ENCODE peak calls at places on chromosomes 4 and X, in eight cellular contexts. M is HFF-Myc, V is kidney epithelial cell, T is Panc1, H is thoracic aorta, I is pancreas, G is endothelial cell of umbilical vein, O is MM.1S. C is an unnamed sample.
A peak's percentile ranks its signal among the peaks of the same experiment; 100 is the strongest.

GRCh38 chrX:10512258-10512657 is 108.1 kb downstream of the MID1 start:
- DNase-seq in M (no peak), G (peak; percentile 74), T (no peak), V (peak; percentile 52), I (no peak), O (no peak), H (no peak), C (no peak)

GRCh38 chr4:98539741-98540140 is 118.7 kb downstream of the TSPAN5 start:
- DNase-seq in I (no peak), H (no peak), G (no peak), M (no peak), T (no peak), V (no peak), O (no peak), C (no peak)

GRCh38 chr4:140330311-140330900 is 43.0 kb upstream of the SCOC start:
- DNase-seq in V (no peak), I (no peak), O (peak; percentile 44), H (no peak), T (no peak), M (peak; percentile 21), G (peak; percentile 58), C (no peak)

GRCh38 chrX:71253253-71254091 is 468 bp downstream of the ZMYM3 start:
- DNase-seq in T (no peak), I (peak; percentile 30), V (no peak), O (peak; percentile 38), M (no peak), H (no peak), G (peak; percentile 58), C (no peak)

GRCh38 chr4:29900336-29900735 is 819.8 kb upstream of the PCDH7 start:
- DNase-seq in O (no peak), V (no peak), G (no peak), I (no peak), H (no peak), T (no peak), M (no peak), C (no peak)

GRCh38 chr4:96035727-96036126 is 195.8 kb downstream of the PDHA2 start:
- DNase-seq in V (no peak), I (no peak), O (peak; percentile 27), T (no peak), H (no peak), M (no peak), G (peak; percentile 49), C (no peak)

GRCh38 chrX:12741416-12741815 is 49.8 kb upstream of the PRPS2 start:
- DNase-seq in G (no peak), O (no peak), T (no peak), M (no peak), I (no peak), H (no peak), V (no peak), C (no peak)

GRCh38 chrX:123422875-123423274 is 238.8 kb downstream of the GRIA3 start:
- DNase-seq in M (no peak), O (peak; percentile 18), I (no peak), T (peak; percentile 8), G (peak; percentile 1), H (no peak), V (no peak), C (no peak)

GRCh38 chrX:6683353-6683752 is 148.4 kb upstream of the VCX3A start:
- DNase-seq in M (no peak), I (no peak), G (no peak), O (no peak), T (no peak), V (no peak), H (no peak), C (no peak)

GRCh38 chr4:156771171-156771837 is 200.3 kb downstream of the PDGFC start:
- DNase-seq in M (peak; percentile 92), H (peak; percentile 8), V (peak; percentile 55), T (no peak), G (peak; percentile 88), I (peak; percentile 47), O (peak; percentile 20), C (no peak)

GRCh38 chrX:98405376-98405775 is 1521.7 kb downstream of the RPA4 start:
- DNase-seq in M (no peak), V (no peak), T (no peak), I (no peak), O (no peak), H (no peak), G (no peak), C (no peak)

GRCh38 chr4:47084795-47085194 is 53.4 kb downstream of the GABRB1 start:
- DNase-seq in O (no peak), I (no peak), H (no peak), M (no peak), G (no peak), V (no peak), T (no peak), C (no peak)

GRCh38 chr4:98653890-98654867 is 4.2 kb downstream of the TSPAN5 start:
- DNase-seq in M (peak; percentile 97), V (no peak), O (no peak), T (no peak), G (peak; percentile 83), H (no peak), I (no peak), C (peak; percentile 91)

GRCh38 chr4:142404191-142404611 is 441.9 kb downstream of the INPP4B start:
- DNase-seq in I (no peak), O (no peak), H (peak; percentile 3), G (peak; percentile 90), V (no peak), T (no peak), M (no peak), C (no peak)
- H3K4me3 ChIP-seq in I (no peak overlapping the region), O (no peak overlapping the region), H (peak overlapping the region; percentile 81), G (peak overlapping the region; percentile 57), V (peak overlapping the region; percentile 22), T (peak overlapping the region; percentile 18), M (peak overlapping the region; percentile 54), C (peak overlapping the region; percentile 66)

DNA sequence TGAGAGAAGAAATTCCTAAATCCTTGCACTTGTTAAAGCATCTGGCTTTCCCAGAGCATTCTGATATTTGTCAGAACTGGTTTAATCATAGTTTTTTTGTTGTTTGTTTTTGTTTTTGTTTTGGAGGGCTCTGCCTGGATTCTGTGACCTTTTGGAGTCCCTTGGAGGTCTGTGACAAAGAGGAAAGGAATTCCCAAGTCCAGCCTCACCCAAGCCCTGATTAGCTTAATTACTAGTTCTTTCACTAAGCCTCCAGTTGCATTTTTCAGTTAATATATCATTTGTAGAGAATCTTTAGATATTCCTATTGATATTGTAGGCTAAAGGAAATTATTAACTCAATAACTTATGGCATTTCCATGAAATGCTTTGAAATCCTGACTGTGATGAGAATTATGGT is 689 bp downstream of the ACE2 start:
- DNase-seq in G (no peak), T (no peak), M (no peak), O (no peak), H (no peak), V (no peak), I (no peak), C (no peak)
- TF ChIP-seq CTCF in G (no peak), T (no peak), M (no peak), O (no peak), H (no peak), V (no peak), I (no peak), C (no peak)

GRCh38 chrX:15947648-15948317 is 93.2 kb upstream of the AP1S2 start:
- DNase-seq in G (peak; percentile 45), T (no peak), M (peak; percentile 38), V (no peak), I (no peak), H (no peak), O (no peak), C (peak; percentile 8)

GRCh38 chrX:15943393-15943792 is 88.8 kb upstream of the AP1S2 start:
- DNase-seq in V (no peak), G (no peak), I (no peak), O (no peak), H (no peak), T (no peak), M (no peak), C (no peak)

GRCh38 chrX:15942307-15942706 is 87.7 kb upstream of the AP1S2 start:
- DNase-seq in G (no peak), H (no peak), T (no peak), M (no peak), I (no peak), V (no peak), O (no peak), C (no peak)

GRCh38 chrX:15948318-15948660 is 93.7 kb upstream of the AP1S2 start:
- DNase-seq in I (no peak), V (no peak), G (no peak), T (no peak), H (no peak), M (no peak), O (no peak), C (no peak)

DNA sequence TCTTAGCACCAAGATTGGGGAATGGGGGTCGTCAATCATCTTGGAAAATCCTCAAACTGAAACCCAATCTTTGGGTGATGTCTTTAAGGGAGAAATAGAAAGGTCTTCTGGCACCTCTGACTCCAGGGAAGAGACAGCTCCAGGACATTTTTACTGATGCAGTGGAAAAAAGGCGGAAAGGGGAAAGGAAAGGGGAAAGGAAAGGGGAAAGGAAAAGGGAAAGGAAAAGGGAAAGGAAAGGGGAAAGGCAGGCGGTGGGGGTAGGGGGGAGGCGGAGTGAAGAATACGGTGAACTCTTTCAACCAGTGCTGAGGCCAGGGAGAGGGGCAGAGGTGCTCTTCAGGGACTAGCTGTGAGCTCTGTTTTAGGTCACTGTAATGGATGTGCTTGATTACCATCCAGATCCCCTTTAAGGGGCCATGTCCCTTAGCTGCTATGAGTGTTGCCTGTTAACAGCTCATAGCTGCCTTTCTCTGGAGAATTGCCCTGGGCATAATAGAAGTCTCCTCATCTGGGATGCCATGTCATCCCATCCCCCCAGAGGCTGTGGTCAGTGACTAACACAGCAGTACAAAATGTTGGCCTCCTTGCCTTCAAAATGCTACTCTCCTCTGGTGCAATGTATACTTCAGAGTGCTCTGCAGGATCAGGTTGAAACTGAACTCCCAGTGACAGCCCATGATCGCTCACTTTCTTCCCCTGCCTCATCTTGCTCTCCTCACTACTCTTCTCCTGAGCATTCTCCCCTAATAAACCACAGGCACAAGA is 92.4 kb upstream of the AP1S2 start:
- DNase-seq in G (no peak), I (no peak), T (no peak), O (no peak), H (no peak), M (peak; percentile 54), V (peak; percentile 75), C (peak; percentile 44)
- H3K4me3 ChIP-seq in G (no peak overlapping the region), I (no peak overlapping the region), T (no peak overlapping the region), O (no peak overlapping the region), H (no peak overlapping the region), M (no peak overlapping the region), V (no peak overlapping the region), C (no peak overlapping the region)

DNA sequence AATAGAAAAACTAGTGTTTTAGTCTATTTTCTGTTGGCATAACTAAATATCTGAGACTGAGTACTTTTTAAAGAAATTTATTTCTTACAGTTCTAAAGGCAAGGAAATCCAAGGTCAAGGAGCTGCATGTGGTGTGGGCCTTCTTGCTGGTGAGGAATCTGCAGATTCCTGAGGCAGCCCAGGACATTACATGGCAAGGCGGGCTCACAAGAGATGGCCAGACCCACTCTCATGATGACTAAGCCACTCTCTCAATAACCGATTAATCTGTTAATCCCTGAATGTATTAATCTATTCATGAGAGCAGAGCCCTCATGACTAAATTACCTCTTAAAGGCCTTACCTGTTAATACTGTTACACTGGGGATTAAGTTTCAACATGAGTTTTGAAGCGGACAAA is 340.8 kb downstream of the GRXCR1 start:
- DNase-seq in G (no peak), T (no peak), O (no peak), I (no peak), M (no peak), H (no peak), V (no peak), C (no peak)
- TF ChIP-seq CTCF in G (no peak), T (no peak), O (no peak), I (no peak), M (no peak), H (no peak), V (no peak), C (no peak)

C was measured in AG04450.